ENCODE peak calls at places on chromosome 15, in nine cellular contexts. P is mammary epithelial cell, D is HCT116, I is colonic mucosa, R is endothelial cell of umbilical vein, O is left ventricle myocardium inferior, N is heart left ventricle, G is BJ, T is H1. U is an unnamed sample.
A peak's percentile ranks its signal among the peaks of the same experiment; 100 is the strongest.

GRCh38 chr15:70770863-70771262 is 7.5 kb upstream of the UACA start:
- DNase-seq in D (no peak), O (no peak), G (no peak), P (peak; percentile 85), T (no peak), N (no peak), I (no peak), R (peak; percentile 51), U (no peak)

GRCh38 chr15:51884041-51884440 is 54.6 kb downstream of the TMOD3 start:
- DNase-seq in O (no peak), I (no peak), T (no peak), D (no peak), N (no peak), G (no peak), R (no peak), P (no peak), U (no peak)

GRCh38 chr15:66780973-66781718 is 79.1 kb downstream of the SMAD6 start:
- DNase-seq in T (no peak), N (peak; percentile 24), R (no peak), I (no peak), O (no peak), D (no peak), P (no peak), G (no peak), U (no peak)

GRCh38 chr15:99000001-99000590 is 7.5 kb downstream of the PGPEP1L start:
- DNase-seq in P (no peak), T (no peak), R (no peak), G (no peak), I (no peak), N (no peak), O (no peak), D (no peak), U (no peak)

GRCh38 chr15:59456114-59456513 is 18.1 kb downstream of the FAM81A start:
- DNase-seq in O (no peak), G (no peak), R (no peak), N (no peak), D (peak; percentile 8), T (no peak), I (peak; percentile 90), P (peak; percentile 78), U (peak; percentile 54)

GRCh38 chr15:70802629-70803028 is 39.3 kb upstream of the UACA start:
- DNase-seq in P (peak; percentile 56), T (no peak), G (no peak), O (no peak), I (no peak), D (no peak), N (peak; percentile 45), R (peak; percentile 24), U (no peak)

GRCh38 chr15:36495464-36495863 is 84.0 kb upstream of the CDIN1 start:
- DNase-seq in N (no peak), P (no peak), D (no peak), T (no peak), G (no peak), R (no peak), O (no peak), I (no peak), U (no peak)

GRCh38 chr15:90863987-90864386 is 4.4 kb upstream of the FURIN start:
- DNase-seq in G (no peak), P (no peak), R (no peak), O (no peak), D (no peak), I (no peak), T (no peak), N (no peak), U (no peak)

GRCh38 chr15:77650285-77650684 is 17.6 kb upstream of the LINGO1 start:
- DNase-seq in T (no peak), O (no peak), G (no peak), I (no peak), D (peak; percentile 12), P (no peak), N (no peak), R (peak; percentile 13), U (no peak)
- TF ChIP-seq CTCF in T (peak; percentile 72), O (peak; percentile 26), G (peak; percentile 30), I (no peak), D (peak; percentile 43), P (no peak), N (no peak), R (peak; percentile 26), U (no peak)

DNA sequence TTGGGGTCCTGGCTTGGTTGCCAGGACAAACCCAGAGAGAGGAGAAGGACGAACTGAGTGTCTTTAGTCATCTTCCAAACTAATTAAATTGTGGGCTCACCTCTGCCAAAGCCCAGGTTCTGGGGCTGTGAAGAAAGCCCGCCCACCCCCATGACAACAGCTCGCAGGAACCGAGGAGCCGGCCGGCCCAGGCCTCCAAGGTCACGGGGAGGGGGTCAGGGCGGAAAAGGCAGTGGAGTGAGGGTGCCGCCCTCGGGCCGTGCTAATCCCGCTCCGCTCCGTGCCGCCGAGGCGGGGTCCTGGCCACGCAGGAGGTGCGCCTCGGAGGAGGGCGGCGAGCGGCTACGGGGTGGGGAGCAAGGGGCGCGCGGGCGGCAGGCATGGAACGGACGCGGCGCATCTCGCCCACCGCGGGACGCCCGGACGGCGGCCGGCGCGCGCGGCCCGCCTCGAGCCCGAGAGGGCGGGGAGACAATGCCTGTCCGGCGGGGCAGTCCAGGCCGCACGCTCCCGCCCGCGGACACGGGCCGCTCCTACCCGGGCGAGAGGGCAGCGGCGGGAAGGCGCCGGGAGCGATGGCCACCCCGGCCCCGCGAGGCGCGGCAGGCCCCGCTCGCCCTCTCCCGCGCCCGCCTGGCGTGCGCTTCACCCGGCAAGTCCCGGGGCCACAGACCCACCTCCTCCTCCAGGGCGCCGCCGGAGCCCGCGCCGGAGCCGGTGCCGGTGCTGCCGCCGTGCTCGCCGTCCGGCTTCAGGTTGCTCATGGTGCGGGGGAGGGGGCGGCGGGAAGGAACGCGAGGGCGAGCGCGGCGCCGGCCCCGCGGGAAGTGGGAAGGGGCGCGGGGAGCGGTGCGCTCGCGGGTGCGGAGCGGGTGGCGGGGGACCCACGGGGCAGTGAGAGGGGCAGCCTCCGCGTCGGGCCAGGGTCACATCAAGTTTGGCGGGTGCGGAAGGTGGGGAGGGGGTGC is 549 bp downstream of the RBPMS2 start:
- DNase-seq in D (no peak), T (no peak), G (no peak), N (peak; percentile 44), P (no peak), O (peak; percentile 28), I (no peak), R (peak; percentile 25), U (no peak)
- H3K4me3 ChIP-seq in D (peak overlapping the region; percentile 40), T (peak overlapping the region; percentile 73), G (peak overlapping the region; percentile 40), N (peak overlapping the region; percentile 44), P (no peak overlapping the region), O (peak overlapping the region; percentile 80), I (peak overlapping the region; percentile 38), R (peak overlapping the region; percentile 59), U (peak overlapping the region; percentile 58)

GRCh38 chr15:85825118-85825517 is 30.4 kb upstream of the KLHL25 start:
- DNase-seq in I (peak; percentile 84), P (no peak), R (no peak), G (no peak), N (no peak), T (no peak), D (no peak), O (no peak), U (no peak)
- TF ChIP-seq CTCF in I (no peak), P (no peak), R (no peak), G (no peak), N (no peak), T (no peak), D (no peak), O (no peak), U (no peak)

DNA sequence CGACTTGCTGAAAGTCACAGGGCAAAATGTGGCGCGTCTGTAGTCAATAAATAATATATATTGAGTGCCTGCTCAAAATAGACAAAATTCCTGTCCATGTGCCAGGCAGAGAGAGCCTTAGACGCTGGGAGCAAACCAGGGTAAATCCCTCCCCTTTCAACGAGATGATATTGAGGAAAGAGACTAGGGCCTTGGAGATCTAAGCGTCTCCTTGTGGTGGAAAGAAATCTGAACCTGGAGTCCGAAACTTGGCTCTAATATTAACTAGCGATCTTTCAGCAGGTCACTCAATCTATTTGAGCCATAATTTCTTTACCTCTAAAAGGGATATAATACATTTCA is 348 bp upstream of the DPP8 start:
- DNase-seq in P (no peak), T (no peak), R (no peak), O (no peak), D (no peak), N (no peak), G (no peak), I (no peak), U (no peak)
- H3K4me3 ChIP-seq in P (peak overlapping the region; percentile 69), T (peak overlapping the region; percentile 91), R (peak overlapping the region; percentile 92), O (peak overlapping the region; percentile 100), D (peak overlapping the region; percentile 64), N (peak overlapping the region; percentile 100), G (no peak overlapping the region), I (peak overlapping the region; percentile 84), U (peak overlapping the region; percentile 93)

DNA sequence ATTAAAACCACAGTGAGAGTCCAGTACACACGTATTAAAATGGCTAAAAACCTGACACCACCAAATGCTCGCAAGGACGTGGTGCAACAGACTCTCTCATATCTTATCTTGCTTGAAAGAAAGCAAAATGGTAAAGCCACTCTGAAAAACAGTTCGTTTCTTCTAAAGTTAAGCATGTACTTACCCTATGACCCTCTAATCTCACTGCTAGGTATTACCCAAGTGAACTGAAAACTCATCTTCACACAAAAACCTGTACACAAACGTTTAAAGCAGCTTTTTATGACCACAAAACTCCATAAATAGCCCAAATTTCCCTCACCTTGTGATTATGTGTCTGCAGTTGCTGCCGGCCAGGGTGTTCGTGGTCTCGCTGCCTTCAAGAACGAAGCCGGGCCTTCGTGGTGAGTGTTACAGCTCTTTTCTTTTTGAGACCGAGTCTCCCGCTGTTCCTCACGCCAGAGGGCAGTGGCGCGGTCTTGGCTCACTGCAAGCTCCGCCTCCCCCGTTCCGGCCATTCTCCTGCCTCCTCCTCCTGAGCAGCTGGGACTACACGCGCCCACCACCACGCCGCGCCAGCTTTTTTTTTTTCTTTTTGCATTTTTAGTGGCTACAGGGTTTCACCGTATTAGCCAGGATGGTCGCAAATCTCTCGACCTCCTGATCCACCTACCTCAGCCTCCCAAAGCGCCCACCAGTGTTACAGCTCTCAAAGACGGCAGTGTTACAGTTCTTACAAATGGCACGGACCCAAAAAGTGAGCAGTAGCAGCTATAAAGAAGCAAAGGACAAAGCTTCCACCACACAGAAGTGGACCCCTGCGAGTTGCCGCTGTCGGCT is 165.4 kb downstream of the TJP1 start:
- DNase-seq in G (no peak), P (no peak), O (no peak), D (peak; percentile 74), R (no peak), N (no peak), I (no peak), T (peak; percentile 62), U (no peak)
- TF ChIP-seq CTCF in G (no peak), P (no peak), O (no peak), D (peak; percentile 48), R (no peak), N (no peak), I (no peak), T (peak; percentile 15), U (no peak)

GRCh38 chr15:76345880-76346665 is 9.5 kb downstream of the ISL2 start:
- DNase-seq in O (no peak), I (peak; percentile 86), P (no peak), G (no peak), N (no peak), T (no peak), D (no peak), R (no peak), U (peak; percentile 63)
- H3K4me3 ChIP-seq in O (peak overlapping the region; percentile 60), I (peak overlapping the region; percentile 60), P (no peak overlapping the region), G (peak overlapping the region; percentile 47), N (peak overlapping the region; percentile 13), T (peak overlapping the region; percentile 62), D (peak overlapping the region; percentile 52), R (peak overlapping the region; percentile 13), U (peak overlapping the region; percentile 49)